ENCODE peak calls at places on chromosomes 13 and 19, in four cellular contexts. K is cardiac fibroblast, S is esophagus muscularis mucosa, T is astrocyte of the cerebellum. N is an unnamed sample.

GRCh38 chr19:7500811-7501450 is 12.1 kb upstream of the PEX11G start:
- DNase-seq in T (no peak), S (no peak), K (peak), N (no peak)

GRCh38 chr13:101939370-101939769 is 462.5 kb downstream of the FGF14 start:
- DNase-seq in S (no peak), T (no peak), K (no peak), N (no peak)

GRCh38 chr13:41905600-41906254 is 55.2 kb downstream of the VWA8 start:
- DNase-seq in T (no peak), S (no peak), K (peak), N (peak)

GRCh38 chr19:13091400-13092161 is 11.1 kb downstream of the LYL1 start:
- DNase-seq in T (peak), S (no peak), K (peak), N (peak)

GRCh38 chr13:98890920-98891319 is 86.9 kb downstream of the DOCK9 start:
- DNase-seq in T (no peak), K (no peak), S (no peak), N (no peak)

GRCh38 chr13:114119196-114119595 is 13.2 kb downstream of the RASA3 start:
- DNase-seq in T (peak), S (no peak), K (peak), N (peak)

GRCh38 chr19:21308778-21309177 is 20.4 kb downstream of the ZNF708 start:
- DNase-seq in K (peak), S (no peak), T (no peak), N (no peak)

GRCh38 chr13:113610266-113610665 is 25.7 kb downstream of the TFDP1 start:
- DNase-seq in T (no peak), S (no peak), K (no peak), N (no peak)

GRCh38 chr19:16736709-16737108 is 17.1 kb downstream of the NWD1 start:
- DNase-seq in K (no peak), S (no peak), T (no peak), N (no peak)

GRCh38 chr19:10751109-10751972 is 33.5 kb downstream of the DNM2 start:
- DNase-seq in S (no peak), K (peak), T (no peak), N (no peak)

GRCh38 chr19:42309686-42310085 is 3.4 kb upstream of the TMEM145 start:
- DNase-seq in S (no peak), K (no peak), T (no peak), N (no peak)

GRCh38 chr13:101773062-101773461 is 320.6 kb downstream of the ITGBL1 start:
- DNase-seq in T (no peak), S (no peak), K (peak), N (no peak)

GRCh38 chr13:101521371-101521770 is 68.9 kb downstream of the ITGBL1 start:
- DNase-seq in K (no peak), S (no peak), T (no peak), N (no peak)

GRCh38 chr13:113404723-113405471 is 41.0 kb upstream of the GRTP1 start:
- DNase-seq in K (no peak), T (no peak), S (no peak), N (no peak)

GRCh38 chr13:110280231-110280813 is 26.6 kb downstream of the COL4A1 start:
- DNase-seq in S (no peak), T (no peak), K (peak), N (no peak)

GRCh38 chr19:35553385-35554000 is 8.1 kb downstream of the TMEM147 start:
- DNase-seq in T (no peak), S (no peak), K (no peak), N (no peak)

GRCh38 chr13:64314286-64314685 is 2898.6 kb upstream of the PCDH20 start:
- DNase-seq in T (peak), K (peak), S (no peak), N (no peak)

GRCh38 chr13:25525884-25526283 is 154.1 kb downstream of the ATP8A2 start:
- DNase-seq in S (no peak), K (no peak), T (no peak), N (no peak)

GRCh38 chr13:104592127-104592526 is 1525.9 kb upstream of the SLC10A2 start:
- DNase-seq in K (peak), T (peak), S (no peak), N (no peak)

GRCh38 chr13:89136678-89137077 is 1465.5 kb downstream of the SLITRK5 start:
- DNase-seq in T (no peak), S (no peak), K (no peak), N (no peak)

GRCh38 chr19:49916839-49917733 is 11.9 kb upstream of the ATF5 start:
- DNase-seq in T (no peak), S (no peak), K (no peak), N (no peak)

GRCh38 chr19:3431760-3432397 is 48.4 kb downstream of the SMIM24 start:
- DNase-seq in S (no peak), K (no peak), T (no peak), N (no peak)

GRCh38 chr19:3370214-3370720 is 3.9 kb downstream of the NFIC start:
- DNase-seq in K (no peak), T (no peak), S (no peak), N (no peak)

GRCh38 chr13:45441633-45442032 is 23.1 kb upstream of the COG3 start:
- DNase-seq in S (no peak), T (no peak), K (peak), N (no peak)

GRCh38 chr13:19185086-19185864 is 3.7 kb upstream of the TUBA3C start:
- DNase-seq in T (no peak), K (no peak), S (peak), N (no peak)

GRCh38 chr13:42947925-42948324 is 44.1 kb downstream of the EPSTI1 start:
- DNase-seq in S (peak), T (no peak), K (no peak), N (no peak)

GRCh38 chr19:39078436-39079200 is 5.5 kb upstream of the ACP7 start:
- DNase-seq in T (peak), K (peak), S (no peak), N (peak)

GRCh38 chr13:28286263-28286662 is 147.9 kb downstream of the PAN3 start:
- DNase-seq in T (no peak), S (no peak), K (no peak), N (no peak)

GRCh38 chr19:18789883-18790565 is 1.1 kb downstream of the COMP start:
- DNase-seq in S (no peak), K (peak), T (no peak), N (no peak)

GRCh38 chr19:40416918-40417713 is 3.9 kb upstream of the PRX start:
- DNase-seq in S (no peak), K (peak), T (no peak), N (no peak)

GRCh38 chr13:73131247-73131646 is 72.4 kb downstream of the KLF5 start:
- DNase-seq in T (no peak), S (peak), K (no peak), N (no peak)

GRCh38 chr13:45833663-45834062 is 17.9 kb downstream of the SIAH3 start:
- DNase-seq in T (peak), K (no peak), S (no peak), N (peak)

GRCh38 chr19:35733180-35734125 is 8.8 kb downstream of the IGFLR1 start:
- DNase-seq in K (no peak), S (no peak), T (no peak), N (no peak)

GRCh38 chr19:14149509-14149994 is 13.2 kb upstream of the ASF1B start:
- DNase-seq in T (no peak), S (peak), K (peak), N (no peak)

GRCh38 chr13:62781866-62782265 is 1366.2 kb upstream of the PCDH20 start:
- DNase-seq in T (no peak), K (no peak), S (no peak), N (no peak)

GRCh38 chr19:19480688-19481087 is 34.7 kb downstream of the TSSK6 start:
- DNase-seq in S (no peak), K (no peak), T (peak), N (no peak)

DNA sequence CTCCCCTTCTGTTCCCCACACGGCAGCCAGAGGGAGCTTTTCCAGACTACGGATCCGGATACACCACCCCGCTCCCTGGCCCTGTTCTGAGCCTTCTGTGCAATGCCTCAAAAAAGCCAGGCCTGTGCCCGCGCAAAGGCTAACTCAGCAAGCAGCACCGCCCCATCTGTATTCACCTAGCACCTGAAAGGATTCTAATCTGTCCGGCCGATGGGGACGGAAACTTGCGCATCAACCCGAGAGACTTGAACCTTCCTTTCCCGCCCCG is 589 bp downstream of the ZBTB45 start:
- DNase-seq in T (no peak), K (peak), S (no peak), N (peak)
- TF ChIP-seq CTCF in T (peak), K (peak), S (no peak), N (peak)

DNA sequence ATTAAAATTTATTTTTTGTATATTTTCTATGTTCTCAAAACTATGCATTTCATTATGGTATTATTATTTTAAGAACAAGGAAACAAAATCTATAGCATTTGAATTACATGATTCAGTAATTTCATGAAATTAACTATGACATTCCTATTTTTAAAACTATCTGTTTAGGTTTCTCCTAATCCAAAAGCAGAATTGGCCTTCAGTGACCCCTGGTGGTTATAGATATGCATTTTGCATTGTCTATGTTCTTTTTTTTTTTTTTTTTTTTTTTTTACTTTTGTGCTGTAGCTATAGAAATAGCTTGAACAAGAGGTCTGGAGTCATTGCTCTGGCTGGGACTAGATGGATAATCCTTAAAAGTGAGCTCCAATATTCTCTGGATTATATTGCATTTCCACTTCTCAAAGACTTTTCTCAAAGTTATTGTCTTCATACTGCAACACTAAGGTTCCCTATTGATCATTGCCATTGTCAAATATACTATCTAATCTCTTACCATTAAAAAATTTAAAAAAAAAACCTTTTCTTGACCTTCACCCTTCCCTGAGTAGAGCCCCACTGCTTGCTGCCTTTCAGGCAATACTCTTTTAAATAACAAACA is 15.9 kb upstream of the DNAJC3 start:
- DNase-seq in S (no peak), K (peak), T (no peak), N (no peak)
- TF ChIP-seq CTCF in S (peak), K (peak), T (peak), N (peak)

GRCh38 chr13:75437582-75438318 is 44.2 kb downstream of the TBC1D4 start:
- DNase-seq in T (no peak), K (peak), S (no peak), N (no peak)

GRCh38 chr13:75430618-75431209 is 51.3 kb downstream of the TBC1D4 start:
- DNase-seq in T (no peak), K (no peak), S (no peak), N (no peak)

GRCh38 chr13:75426421-75426820 is 55.5 kb downstream of the TBC1D4 start:
- DNase-seq in S (no peak), T (no peak), K (no peak), N (no peak)

GRCh38 chr13:75432811-75433244 is 49.1 kb downstream of the TBC1D4 start:
- DNase-seq in S (no peak), T (no peak), K (no peak), N (no peak)

GRCh38 chr13:75432045-75432444 is 49.9 kb downstream of the TBC1D4 start:
- DNase-seq in K (peak), S (no peak), T (no peak), N (no peak)
- TF ChIP-seq CTCF in K (peak), S (no peak), T (no peak), N (no peak)

GRCh38 chr13:71879129-71879535 is 12.1 kb upstream of the DACH1 start:
- DNase-seq in T (no peak), S (no peak), K (peak), N (no peak)
- TF ChIP-seq CTCF in T (peak), S (peak), K (peak), N (peak)

DNA sequence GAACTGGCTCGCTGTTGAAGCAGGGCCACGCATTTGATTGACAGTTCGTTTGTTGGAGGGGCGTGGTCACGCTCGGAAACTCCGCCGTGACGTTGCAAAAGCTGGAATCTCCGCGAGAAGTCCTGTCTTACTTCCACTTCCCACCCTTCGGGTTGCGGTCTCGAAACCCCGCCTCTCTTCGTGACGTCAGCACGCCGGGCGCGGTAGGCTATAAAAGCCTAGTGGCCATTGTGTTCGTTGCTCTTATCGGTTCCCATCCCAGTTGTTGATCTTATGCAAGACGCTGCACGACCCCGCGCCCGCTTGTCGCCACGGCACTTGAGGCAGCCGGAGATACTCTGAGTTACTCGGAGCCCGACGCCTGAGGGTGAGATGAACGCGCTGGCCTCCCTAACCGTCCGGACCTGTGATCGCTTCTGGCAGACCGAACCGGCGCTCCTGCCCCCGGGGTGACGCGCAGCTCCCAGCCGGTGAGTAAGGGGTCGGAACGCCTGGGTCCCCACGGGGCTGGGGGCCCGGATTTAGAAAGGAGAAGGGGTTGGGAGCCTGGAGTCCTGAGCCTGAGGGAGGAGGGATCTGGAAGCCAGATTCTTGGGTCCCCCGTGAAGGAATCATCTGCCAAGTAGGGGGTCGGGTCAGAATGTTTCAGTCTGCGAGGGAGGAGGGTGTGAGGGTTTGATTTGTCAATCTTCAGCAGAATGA is at the start of gene PPP1R15A:
- DNase-seq in T (peak), S (peak), K (peak), N (peak)
- TF ChIP-seq CTCF in T (no peak), S (peak), K (no peak), N (no peak)

N was measured in AG09319.